ENCODE peak calls at places on chromosomes 13 and 19, in ten cellular contexts. G is left lung; H is heart right ventricle; Y is fibroblast of lung; F is MM.1S; M is bronchial epithelial cell; S is CD8-positive, alpha-beta T cell; N is ascending aorta; Z is AG04450; C is A673. L is an unnamed sample. For H3K27me3, the result is how much of the 10 kb centered on the place peaks cover.

GRCh38 chr19:50668416-50669318 is 19.4 kb downstream of the C19orf81 start:
- DNase-seq in G (no peak), H (no peak), Y (no peak), F (no peak), M (no peak), S (no peak), N (no peak), Z (no peak), C (no peak), L (no peak)

GRCh38 chr13:34869737-34870136 is 72.3 kb upstream of the NBEA start:
- DNase-seq in G (no peak), H (no peak), Y (no peak), F (no peak), M (no peak), S (no peak), N (no peak), Z (no peak), C (peak), L (no peak)

GRCh38 chr13:39531646-39532045 is 71.3 kb downstream of the LHFPL6 start:
- DNase-seq in G (no peak), H (no peak), Y (peak), F (no peak), M (peak), S (no peak), N (no peak), Z (no peak), C (no peak), L (no peak)

GRCh38 chr19:11227201-11227886 is 12.1 kb upstream of the ANGPTL8 start:
- DNase-seq in G (no peak), H (no peak), Y (no peak), F (no peak), M (peak), S (no peak), N (no peak), Z (no peak), C (no peak), L (peak)

GRCh38 chr13:100854091-100854490 is 179.5 kb upstream of the TMTC4 start:
- DNase-seq in G (no peak), H (no peak), Y (no peak), F (no peak), M (no peak), S (no peak), N (no peak), Z (no peak), C (no peak), L (no peak)

GRCh38 chr19:47819841-47820244 is 1.9 kb upstream of the CRX start:
- DNase-seq in G (no peak), H (no peak), Y (no peak), F (no peak), M (no peak), S (no peak), N (no peak), Z (no peak), C (no peak), L (no peak)

GRCh38 chr13:77919351-77920294 is 992 bp upstream of the EDNRB start:
- DNase-seq in G (peak), H (peak), Y (peak), F (no peak), M (no peak), S (no peak), N (peak), Z (no peak), C (peak), L (peak)

GRCh38 chr13:100520936-100521765 is 67.4 kb downstream of the GGACT start:
- DNase-seq in G (peak), H (no peak), Y (no peak), F (no peak), M (no peak), S (no peak), N (no peak), Z (no peak), C (peak), L (no peak)

GRCh38 chr13:112725346-112726017 is 35.6 kb downstream of the ATP11A start:
- DNase-seq in G (no peak), H (no peak), Y (peak), F (no peak), M (peak), S (no peak), N (no peak), Z (no peak), C (no peak), L (no peak)

GRCh38 chr13:23899555-23899954 is 2.3 kb upstream of the C1QTNF9B start:
- DNase-seq in G (no peak), H (no peak), Y (peak), F (peak), M (peak), S (peak), N (no peak), Z (peak), C (peak), L (peak)

GRCh38 chr19:31980851-31981250 is 364.6 kb upstream of the ZNF507 start:
- DNase-seq in G (no peak), H (no peak), Y (no peak), F (no peak), M (no peak), S (no peak), N (no peak), Z (no peak), C (no peak), L (no peak)

GRCh38 chr13:20219585-20219984 is 12.5 kb downstream of the GJB6 start:
- DNase-seq in G (no peak), H (no peak), Y (no peak), F (peak), M (no peak), S (no peak), N (no peak), Z (no peak), C (no peak), L (no peak)

GRCh38 chr19:10593820-10594637 is 6.9 kb upstream of the AP1M2 start:
- DNase-seq in G (peak), H (no peak), Y (no peak), F (peak), M (no peak), S (no peak), N (no peak), Z (no peak), C (no peak), L (no peak)

GRCh38 chr19:2053601-2054389 is 2.8 kb upstream of the MKNK2 start:
- DNase-seq in G (peak), H (peak), Y (no peak), F (no peak), M (no peak), S (no peak), N (no peak), Z (no peak), C (no peak), L (peak)

GRCh38 chr13:50635504-50635903 is 208.0 kb downstream of the DLEU7 start:
- DNase-seq in G (no peak), H (no peak), Y (no peak), F (no peak), M (no peak), S (no peak), N (peak), Z (no peak), C (no peak), L (no peak)

GRCh38 chr19:35090160-35090794 is 25.3 kb upstream of the FXYD3 start:
- DNase-seq in G (peak), H (no peak), Y (peak), F (peak), M (peak), S (peak), N (no peak), Z (no peak), C (peak), L (peak)

GRCh38 chr19:55857149-55857548 is 20.8 kb downstream of the NLRP4 start:
- DNase-seq in G (no peak), H (no peak), Y (no peak), F (no peak), M (no peak), S (no peak), N (no peak), Z (no peak), C (no peak), L (no peak)

GRCh38 chr13:42967660-42968059 is 24.4 kb downstream of the EPSTI1 start:
- DNase-seq in G (no peak), H (no peak), Y (no peak), F (no peak), M (no peak), S (no peak), N (no peak), Z (no peak), C (no peak), L (peak)

GRCh38 chr19:19459707-19460251 is 54.3 kb downstream of the GATAD2A start:
- DNase-seq in G (peak), H (no peak), Y (peak), F (no peak), M (peak), S (peak), N (peak), Z (no peak), C (peak), L (no peak)

GRCh38 chr19:58054792-58055482 is 4.1 kb upstream of the ZNF135 start:
- DNase-seq in G (no peak), H (peak), Y (peak), F (no peak), M (peak), S (no peak), N (no peak), Z (no peak), C (no peak), L (no peak)

GRCh38 chr19:1526979-1527649 is 3.2 kb downstream of the PLK5 start:
- DNase-seq in G (no peak), H (no peak), Y (no peak), F (no peak), M (peak), S (no peak), N (no peak), Z (no peak), C (no peak), L (no peak)

GRCh38 chr13:95858286-95859075 is 181.5 kb downstream of the DNAJC3 start:
- DNase-seq in G (no peak), H (no peak), Y (peak), F (no peak), M (peak), S (no peak), N (no peak), Z (no peak), C (no peak), L (no peak)

DNA sequence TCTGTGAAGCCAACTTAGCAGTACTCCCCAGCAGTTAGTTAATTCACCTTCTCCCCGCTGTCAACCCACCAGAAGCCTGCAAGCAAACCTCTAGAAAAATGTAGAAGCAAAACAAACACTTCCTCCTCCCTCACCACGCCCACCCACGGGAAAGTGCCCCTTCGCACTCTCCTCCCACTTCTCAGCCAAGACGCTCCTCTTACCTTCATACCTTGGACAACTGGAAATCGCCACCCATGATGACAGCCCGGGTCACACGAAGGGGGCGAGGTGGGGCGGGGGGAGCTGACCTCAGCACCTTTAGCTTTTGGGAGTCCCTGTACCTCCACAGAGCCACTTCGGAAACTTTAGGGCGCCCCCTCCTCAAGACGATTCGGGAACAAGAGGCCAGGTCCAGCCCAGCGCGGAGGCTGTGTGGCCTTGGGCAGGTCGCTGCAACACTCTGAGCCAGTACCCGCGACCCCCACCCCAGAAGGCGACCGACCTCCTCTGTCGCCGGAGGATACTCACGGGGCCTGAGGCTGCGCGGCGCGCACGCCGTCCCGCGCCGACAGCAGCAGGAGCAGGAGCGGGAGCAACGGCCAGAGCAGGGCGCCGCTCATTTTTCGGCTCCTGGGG is 460 bp downstream of the CPAMD8 start:
- DNase-seq in G (peak), H (no peak), Y (no peak), F (no peak), M (no peak), S (peak), N (no peak), Z (no peak), C (no peak), L (no peak)
- H3K27me3 ChIP-seq in G (under half), H (half or more), Y (under half), F (half or more), M (under half), S (under half), N (under half), Z (under half), C (under half), L (under half)

DNA sequence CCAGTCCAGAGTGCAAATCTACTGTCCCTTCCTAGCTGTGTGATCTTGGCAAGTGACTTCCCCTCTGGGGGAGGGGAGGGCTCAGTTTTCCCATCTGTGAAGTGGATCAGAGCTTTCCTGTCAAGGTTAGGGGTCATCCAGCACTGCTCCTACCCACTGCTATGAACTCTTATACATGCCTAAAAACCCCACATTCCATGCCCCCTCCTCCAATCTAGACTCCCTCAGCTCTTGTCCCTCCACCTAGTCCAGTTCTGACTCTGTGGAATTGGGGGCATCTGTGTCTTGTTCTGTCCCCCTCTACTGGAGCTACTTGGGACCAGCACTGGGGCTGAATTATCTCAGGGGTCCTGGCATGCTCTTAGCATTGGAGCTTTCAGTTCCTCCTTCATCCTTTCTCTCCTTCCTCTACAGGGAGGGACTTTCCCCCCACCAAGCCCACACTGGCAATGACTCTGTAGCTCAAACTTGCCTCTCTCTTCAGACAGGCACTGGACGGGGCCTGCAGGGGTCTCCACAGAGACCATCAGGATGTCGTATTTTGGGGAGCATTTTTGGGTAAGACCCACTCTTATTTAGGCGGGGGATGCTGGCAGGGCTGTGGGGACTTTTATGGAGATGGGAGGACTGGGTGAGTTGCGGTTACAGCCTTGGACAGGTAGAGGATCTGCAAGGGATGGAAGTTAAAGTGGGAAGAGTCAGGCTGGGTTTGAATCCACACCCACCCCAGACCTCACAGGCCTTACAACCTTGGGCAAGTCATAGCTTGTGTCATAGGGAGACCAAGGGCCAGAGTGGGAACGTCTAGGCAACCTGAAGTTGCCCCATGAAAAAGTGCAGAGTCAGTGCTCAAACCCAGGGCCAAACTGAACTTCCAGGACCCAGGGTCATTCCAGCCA is 3.6 kb downstream of the FCHO1 start:
- DNase-seq in G (no peak), H (no peak), Y (no peak), F (no peak), M (peak), S (no peak), N (no peak), Z (no peak), C (no peak), L (no peak)
- TF ChIP-seq CTCF in G (no peak), H (no peak), Y (no peak), F (peak), M (no peak), S (no peak), N (no peak), Z (no peak), C (no peak), L (no peak)

DNA sequence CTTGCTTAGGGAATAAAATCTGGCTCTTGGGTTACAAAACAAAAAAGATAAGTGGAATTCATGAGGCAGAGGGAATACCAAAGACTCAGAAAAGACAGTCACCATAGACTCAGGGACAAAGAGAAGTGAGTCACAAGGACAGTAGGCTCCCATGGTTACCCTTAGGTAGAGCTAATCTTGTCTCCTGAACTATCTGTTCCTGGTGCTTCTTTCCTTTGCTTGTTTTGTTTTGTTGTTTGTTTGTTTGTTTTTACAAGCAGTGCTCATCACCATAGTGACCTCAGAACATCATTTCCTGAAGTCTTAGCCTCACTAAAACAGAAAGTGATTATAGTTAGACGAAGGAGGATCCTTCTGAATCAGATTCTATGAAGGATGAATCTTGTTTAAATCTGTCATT is 142.3 kb upstream of the SOX21 start:
- DNase-seq in G (no peak), H (no peak), Y (no peak), F (no peak), M (no peak), S (no peak), N (no peak), Z (no peak), C (no peak), L (no peak)
- H3K27me3 ChIP-seq in G (under half), H (under half), Y (under half), F (under half), M (under half), S (under half), N (under half), Z (under half), C (under half), L (under half)

GRCh38 chr19:5690955-5691204 is 785 bp downstream of the RPL36 start:
- DNase-seq in G (no peak), H (no peak), Y (no peak), F (peak), M (peak), S (no peak), N (no peak), Z (no peak), C (no peak), L (no peak)
- TF ChIP-seq CTCF in G (no peak), H (no peak), Y (no peak), F (no peak), M (no peak), S (no peak), N (no peak), Z (no peak), C (no peak), L (no peak)

GRCh38 chr19:45876411-45877197 is 9.3 kb downstream of the IRF2BP1 start:
- DNase-seq in G (peak), H (peak), Y (peak), F (no peak), M (no peak), S (no peak), N (no peak), Z (no peak), C (no peak), L (peak)
- H3K27me3 ChIP-seq in G (under half), H (under half), Y (under half), F (half or more), M (under half), S (under half), N (under half), Z (under half), C (under half), L (under half)